ENCODE peak calls at places on chromosomes 5 and 9, in seven cellular contexts. F is tibial nerve, X is left ventricle myocardium superior, E is upper lobe of right lung, M is EH, K is LNCaP clone FGC, C is KBM-7. U is an unnamed sample.

GRCh38 chr5:17735771-17736170 is 101.5 kb downstream of the TAF11L14 start:
- DNase-seq in F (no peak), K (no peak), C (no peak), E (no peak), X (no peak), M (no peak), U (no peak)

GRCh38 chr5:135211791-135212190 is 177.8 kb upstream of the PITX1 start:
- DNase-seq in E (no peak), M (no peak), F (no peak), C (no peak), K (no peak), X (no peak), U (no peak)

GRCh38 chr5:152514827-152515397 is 109.8 kb upstream of the NMUR2 start:
- DNase-seq in K (no peak), C (peak), E (no peak), M (peak), X (no peak), F (no peak), U (no peak)

GRCh38 chr9:136470792-136471469 is 11.9 kb downstream of the SEC16A start:
- DNase-seq in E (no peak), K (no peak), C (no peak), F (no peak), X (no peak), M (no peak), U (no peak)

GRCh38 chr5:119322312-119322947 is 33.4 kb upstream of the TNFAIP8 start:
- DNase-seq in M (peak), E (no peak), K (no peak), X (no peak), F (no peak), C (no peak), U (no peak)

GRCh38 chr9:974993-975739 is 1.3 kb upstream of the DMRT3 start:
- DNase-seq in X (no peak), C (no peak), K (no peak), E (no peak), M (no peak), F (no peak), U (no peak)

GRCh38 chr9:89654025-89654662 is 49.3 kb downstream of the GADD45G start:
- DNase-seq in E (peak), M (no peak), C (no peak), F (no peak), K (no peak), X (no peak), U (no peak)

GRCh38 chr9:70049236-70049635 is 5.6 kb downstream of the MAMDC2 start:
- DNase-seq in M (peak), E (no peak), K (peak), C (no peak), X (no peak), F (peak), U (no peak)

GRCh38 chr9:92206490-92206889 is 87.0 kb downstream of the IARS1 start:
- DNase-seq in E (no peak), K (no peak), C (peak), F (no peak), X (no peak), M (peak), U (no peak)

U was measured in type B pancreatic cell.